ENCODE peak calls at places on chromosomes 11 and 22, in eight cellular contexts. One of them, this sample, is unnamed. For H3K4me1, the result is how much of the 10 kb centered on the place peaks cover.

GRCh38 chr11:121547574-121547973 is 94.8 kb upstream of the SORL1-AS1 start:
- DNase-seq in body of pancreas: no peak
- DNase-seq in neural progenitor cell: no peak
- DNase-seq in hepatocyte: no peak
- DNase-seq in naive thymus-derived CD4-positive, alpha-beta T cell: no peak
- DNase-seq in uterus: no peak
- DNase-seq in aorta: no peak
- DNase-seq in cardiac muscle cell: no peak
- DNase-seq in this sample: no peak

GRCh38 chr11:10328314-10329090 is 23.6 kb downstream of the ADM start:
- DNase-seq in body of pancreas: no peak
- DNase-seq in neural progenitor cell: no peak
- DNase-seq in hepatocyte: no peak
- DNase-seq in naive thymus-derived CD4-positive, alpha-beta T cell: no peak
- DNase-seq in uterus: no peak
- DNase-seq in aorta: no peak
- DNase-seq in cardiac muscle cell: no peak
- DNase-seq in this sample: no peak

GRCh38 chr22:39472570-39473556 is 16.1 kb downstream of the MGAT3 start:
- DNase-seq in body of pancreas: peak
- DNase-seq in neural progenitor cell: no peak
- DNase-seq in hepatocyte: peak
- DNase-seq in naive thymus-derived CD4-positive, alpha-beta T cell: no peak
- DNase-seq in uterus: no peak
- DNase-seq in aorta: no peak
- DNase-seq in cardiac muscle cell: peak
- DNase-seq in this sample: no peak

GRCh38 chr11:61120099-61120864 is 18.0 kb downstream of the CD5 start:
- DNase-seq in body of pancreas: no peak
- DNase-seq in neural progenitor cell: no peak
- DNase-seq in hepatocyte: no peak
- DNase-seq in naive thymus-derived CD4-positive, alpha-beta T cell: no peak
- DNase-seq in uterus: no peak
- DNase-seq in aorta: peak
- DNase-seq in cardiac muscle cell: no peak
- DNase-seq in this sample: no peak

GRCh38 chr11:18243783-18244362 is 4.6 kb downstream of the SAA2 start:
- DNase-seq in body of pancreas: peak
- DNase-seq in neural progenitor cell: peak
- DNase-seq in hepatocyte: peak
- DNase-seq in naive thymus-derived CD4-positive, alpha-beta T cell: peak
- DNase-seq in uterus: no peak
- DNase-seq in aorta: no peak
- DNase-seq in cardiac muscle cell: peak
- DNase-seq in this sample: peak

GRCh38 chr11:117095301-117096139 is 2.7 kb downstream of the SIK3 start:
- DNase-seq in body of pancreas: no peak
- DNase-seq in neural progenitor cell: no peak
- DNase-seq in hepatocyte: no peak
- DNase-seq in naive thymus-derived CD4-positive, alpha-beta T cell: no peak
- DNase-seq in uterus: no peak
- DNase-seq in aorta: no peak
- DNase-seq in cardiac muscle cell: no peak
- DNase-seq in this sample: no peak

GRCh38 chr11:33347490-33348125 is 90.4 kb downstream of the HIPK3 start:
- DNase-seq in body of pancreas: no peak
- DNase-seq in neural progenitor cell: no peak
- DNase-seq in hepatocyte: no peak
- DNase-seq in naive thymus-derived CD4-positive, alpha-beta T cell: no peak
- DNase-seq in uterus: no peak
- DNase-seq in aorta: no peak
- DNase-seq in cardiac muscle cell: no peak
- DNase-seq in this sample: no peak

GRCh38 chr22:37401401-37401859 is 25.8 kb downstream of the ELFN2 start:
- DNase-seq in body of pancreas: peak
- DNase-seq in neural progenitor cell: no peak
- DNase-seq in hepatocyte: peak
- DNase-seq in naive thymus-derived CD4-positive, alpha-beta T cell: no peak
- DNase-seq in uterus: peak
- DNase-seq in aorta: no peak
- DNase-seq in cardiac muscle cell: no peak
- DNase-seq in this sample: no peak

GRCh38 chr11:20342347-20343279 is 20.9 kb upstream of the HTATIP2 start:
- DNase-seq in body of pancreas: no peak
- DNase-seq in neural progenitor cell: peak
- DNase-seq in hepatocyte: peak
- DNase-seq in naive thymus-derived CD4-positive, alpha-beta T cell: no peak
- DNase-seq in uterus: no peak
- DNase-seq in aorta: no peak
- DNase-seq in cardiac muscle cell: peak
- DNase-seq in this sample: no peak

DNA sequence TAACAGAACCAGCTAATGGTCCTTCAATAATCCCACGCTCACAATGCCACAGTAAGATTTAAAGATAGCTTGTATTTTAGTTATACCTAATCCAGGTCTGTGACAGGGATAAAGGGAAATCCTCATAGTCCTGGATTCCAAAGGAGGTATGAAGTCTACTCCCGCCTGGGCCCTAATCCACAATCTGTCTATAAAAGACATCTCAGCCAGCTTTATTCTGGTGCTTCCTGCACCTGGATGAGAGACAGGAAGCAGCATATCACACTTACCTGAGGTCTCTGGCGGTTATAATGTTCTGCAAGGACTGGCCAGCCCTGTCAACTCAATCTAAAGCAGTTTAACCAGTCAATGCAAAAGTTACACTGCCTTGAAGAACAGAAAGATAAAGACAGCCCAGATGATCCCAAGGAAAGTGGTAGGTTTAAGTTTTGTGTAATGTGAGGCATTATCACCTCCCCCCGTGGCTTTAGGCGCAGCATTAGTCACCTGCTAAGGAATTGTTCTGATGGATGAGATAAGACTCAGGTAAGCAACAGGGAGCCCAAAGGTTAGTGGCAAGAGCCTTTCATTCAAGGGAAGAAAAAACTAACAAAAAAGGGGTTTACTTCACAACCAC is 57.6 kb downstream of the PLEKHA7 start:
- DNase-seq in body of pancreas: no peak
- DNase-seq in neural progenitor cell: no peak
- DNase-seq in hepatocyte: peak
- DNase-seq in naive thymus-derived CD4-positive, alpha-beta T cell: no peak
- DNase-seq in uterus: no peak
- DNase-seq in aorta: no peak
- DNase-seq in cardiac muscle cell: no peak
- DNase-seq in this sample: no peak
- H3K4me1 ChIP-seq in body of pancreas: half or more
- H3K4me1 ChIP-seq in neural progenitor cell: under half
- H3K4me1 ChIP-seq in hepatocyte: under half
- H3K4me1 ChIP-seq in naive thymus-derived CD4-positive, alpha-beta T cell: under half
- H3K4me1 ChIP-seq in uterus: under half
- H3K4me1 ChIP-seq in aorta: under half
- H3K4me1 ChIP-seq in cardiac muscle cell: under half
- H3K4me1 ChIP-seq in this sample: under half

DNA sequence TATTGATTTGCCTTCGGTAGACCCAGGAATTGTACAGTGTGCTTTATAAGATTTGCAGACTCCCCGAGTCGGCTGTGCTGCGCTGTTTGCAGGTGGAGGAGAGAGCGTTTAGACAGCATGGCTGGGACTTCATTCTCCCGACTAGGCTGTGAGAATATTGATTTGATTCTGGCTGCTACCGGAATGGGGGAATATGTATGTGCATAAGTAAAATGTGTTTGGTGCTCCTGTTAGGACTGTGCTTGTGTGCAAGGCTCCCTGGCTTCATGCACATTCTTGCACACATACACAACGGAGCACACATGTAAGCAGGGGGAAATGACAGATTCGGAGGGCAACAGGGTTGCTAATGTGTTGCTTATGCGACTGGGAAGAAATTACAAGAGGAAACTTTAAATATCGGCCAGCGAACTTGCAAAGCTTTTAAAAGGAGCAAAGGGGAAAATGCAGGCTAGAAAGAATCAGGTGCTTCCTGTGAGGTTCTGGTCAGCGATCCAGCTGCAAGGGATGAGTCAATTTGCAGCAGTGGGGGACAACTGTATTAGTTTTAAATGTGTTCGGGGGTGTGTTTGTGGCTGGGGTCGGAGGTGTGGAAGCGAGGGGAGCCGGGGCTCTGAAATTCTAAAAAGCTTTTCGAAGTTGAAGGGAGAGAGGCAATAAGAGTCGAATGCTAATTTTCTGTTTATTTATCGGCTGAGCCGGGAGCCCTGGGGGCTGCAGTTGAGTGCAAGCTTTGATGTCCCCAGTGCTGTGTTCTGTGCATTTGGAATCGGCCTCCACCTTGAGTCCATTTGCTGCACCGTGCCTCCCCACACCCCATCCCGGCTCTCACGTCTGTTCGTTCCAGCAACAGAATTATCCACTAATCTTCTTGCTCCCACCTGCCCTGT is 731 bp downstream of the NTM start:
- DNase-seq in body of pancreas: no peak
- DNase-seq in neural progenitor cell: no peak
- DNase-seq in hepatocyte: no peak
- DNase-seq in naive thymus-derived CD4-positive, alpha-beta T cell: no peak
- DNase-seq in uterus: no peak
- DNase-seq in aorta: no peak
- DNase-seq in cardiac muscle cell: no peak
- DNase-seq in this sample: no peak
- H3K4me3 ChIP-seq in body of pancreas: no peak
- H3K4me3 ChIP-seq in neural progenitor cell: no peak
- H3K4me3 ChIP-seq in hepatocyte: no peak
- H3K4me3 ChIP-seq in naive thymus-derived CD4-positive, alpha-beta T cell: no peak
- H3K4me3 ChIP-seq in uterus: no peak
- H3K4me3 ChIP-seq in aorta: no peak
- H3K4me3 ChIP-seq in cardiac muscle cell: no peak
- H3K4me3 ChIP-seq in this sample: no peak

DNA sequence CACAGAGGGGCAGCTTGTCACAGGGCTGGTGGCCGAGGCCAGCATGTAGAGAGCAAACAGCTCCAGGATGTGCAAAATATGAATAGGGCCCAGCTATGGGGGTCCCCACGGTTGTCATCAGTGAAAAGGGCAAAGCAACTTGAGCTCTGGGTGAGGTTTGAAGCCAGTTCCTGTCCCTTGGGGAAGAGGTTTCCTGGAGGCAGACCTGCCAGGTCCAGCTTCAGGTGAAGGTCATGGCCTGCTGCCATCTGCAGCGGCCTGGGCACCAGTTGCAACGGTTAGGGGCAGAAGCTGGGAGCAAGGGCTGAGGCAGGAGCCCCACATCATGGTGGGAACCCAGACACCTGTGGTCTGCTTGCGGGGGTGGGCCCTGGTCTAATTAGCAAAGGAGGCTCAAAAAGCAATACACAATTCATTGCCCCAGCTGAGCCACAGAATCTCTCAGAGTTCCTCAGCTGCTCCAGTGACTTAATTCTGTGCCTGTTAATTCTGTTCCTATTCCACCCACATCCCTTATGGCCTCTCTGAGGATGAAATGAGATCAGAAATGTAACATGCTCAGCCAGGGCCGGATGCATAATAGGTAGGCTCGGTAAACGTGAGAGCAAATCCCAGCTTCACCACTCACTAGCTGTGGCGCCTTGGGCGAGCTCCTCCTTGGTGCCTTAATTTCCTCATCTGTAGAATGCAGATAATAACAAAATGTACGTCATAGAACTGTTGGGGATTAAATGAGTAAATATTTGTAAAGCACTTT is 42.7 kb upstream of the DKK3 start:
- DNase-seq in body of pancreas: peak
- DNase-seq in neural progenitor cell: no peak
- DNase-seq in hepatocyte: no peak
- DNase-seq in naive thymus-derived CD4-positive, alpha-beta T cell: no peak
- DNase-seq in uterus: no peak
- DNase-seq in aorta: no peak
- DNase-seq in cardiac muscle cell: no peak
- DNase-seq in this sample: no peak
- H3K27ac ChIP-seq in body of pancreas: peak
- H3K27ac ChIP-seq in neural progenitor cell: no peak
- H3K27ac ChIP-seq in hepatocyte: no peak
- H3K27ac ChIP-seq in naive thymus-derived CD4-positive, alpha-beta T cell: no peak
- H3K27ac ChIP-seq in uterus: no peak
- H3K27ac ChIP-seq in aorta: no peak
- H3K27ac ChIP-seq in cardiac muscle cell: no peak
- H3K27ac ChIP-seq in this sample: no peak

DNA sequence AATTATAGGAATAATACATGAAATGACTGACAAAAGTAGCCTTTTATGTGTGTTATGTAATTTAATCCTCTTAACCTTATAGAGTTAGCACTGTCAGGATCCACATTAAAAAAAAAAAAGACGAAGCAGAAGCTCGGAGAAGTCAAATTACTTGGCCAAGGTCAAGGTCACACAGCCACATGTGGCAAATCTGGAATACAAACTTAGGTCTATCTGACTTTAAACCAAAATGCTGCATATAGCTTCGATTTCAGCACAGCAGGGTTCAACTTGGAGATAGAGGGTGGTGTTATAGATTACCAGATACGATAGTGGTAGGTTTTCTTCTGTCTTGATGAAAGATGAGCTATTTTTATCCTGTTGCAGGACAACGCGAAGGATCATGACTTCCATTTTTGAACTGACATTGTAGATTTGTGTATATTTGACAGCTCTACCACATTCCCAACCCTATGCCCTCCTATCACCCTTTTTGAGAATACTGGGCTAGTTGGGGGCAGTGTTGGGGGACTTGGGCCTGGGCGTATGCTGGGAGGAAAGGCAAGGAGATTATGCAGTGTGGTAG is 11.6 kb upstream of the EHF start:
- DNase-seq in body of pancreas: no peak
- DNase-seq in neural progenitor cell: no peak
- DNase-seq in hepatocyte: no peak
- DNase-seq in naive thymus-derived CD4-positive, alpha-beta T cell: no peak
- DNase-seq in uterus: no peak
- DNase-seq in aorta: no peak
- DNase-seq in cardiac muscle cell: no peak
- DNase-seq in this sample: no peak
- H3K4me1 ChIP-seq in body of pancreas: under half
- H3K4me1 ChIP-seq in neural progenitor cell: under half
- H3K4me1 ChIP-seq in hepatocyte: under half
- H3K4me1 ChIP-seq in naive thymus-derived CD4-positive, alpha-beta T cell: under half
- H3K4me1 ChIP-seq in uterus: under half
- H3K4me1 ChIP-seq in aorta: under half
- H3K4me1 ChIP-seq in cardiac muscle cell: under half
- H3K4me1 ChIP-seq in this sample: under half

GRCh38 chr22:20147286-20147988 is 3.4 kb downstream of the CCDC188 start:
- DNase-seq in body of pancreas: no peak
- DNase-seq in neural progenitor cell: no peak
- DNase-seq in hepatocyte: no peak
- DNase-seq in naive thymus-derived CD4-positive, alpha-beta T cell: no peak
- DNase-seq in uterus: no peak
- DNase-seq in aorta: no peak
- DNase-seq in cardiac muscle cell: no peak
- DNase-seq in this sample: no peak
- H3K4me3 ChIP-seq in body of pancreas: no peak
- H3K4me3 ChIP-seq in neural progenitor cell: no peak
- H3K4me3 ChIP-seq in hepatocyte: no peak
- H3K4me3 ChIP-seq in naive thymus-derived CD4-positive, alpha-beta T cell: no peak
- H3K4me3 ChIP-seq in uterus: no peak
- H3K4me3 ChIP-seq in aorta: no peak
- H3K4me3 ChIP-seq in cardiac muscle cell: no peak
- H3K4me3 ChIP-seq in this sample: no peak

GRCh38 chr22:45688606-45689080 is 17.0 kb downstream of the ATXN10 start:
- DNase-seq in body of pancreas: peak
- DNase-seq in neural progenitor cell: no peak
- DNase-seq in hepatocyte: peak
- DNase-seq in naive thymus-derived CD4-positive, alpha-beta T cell: no peak
- DNase-seq in uterus: no peak
- DNase-seq in aorta: no peak
- DNase-seq in cardiac muscle cell: no peak
- DNase-seq in this sample: no peak
- H3K27ac ChIP-seq in body of pancreas: peak
- H3K27ac ChIP-seq in neural progenitor cell: no peak
- H3K27ac ChIP-seq in hepatocyte: peak
- H3K27ac ChIP-seq in naive thymus-derived CD4-positive, alpha-beta T cell: no peak
- H3K27ac ChIP-seq in uterus: peak
- H3K27ac ChIP-seq in aorta: no peak
- H3K27ac ChIP-seq in cardiac muscle cell: peak
- H3K27ac ChIP-seq in this sample: no peak